ENCODE peak calls at places on chromosome 7, in six cellular contexts. R, Q, A, K, O and V are unnamed samples.

GRCh38 chr7:91632234-91632947 is 248.1 kb downstream of the MTERF1 start:
- DNase-seq in Q (no peak), A (no peak), O (no peak), R (no peak), K (no peak), V (no peak)

GRCh38 chr7:31690892-31691291 is 3.9 kb downstream of the PPP1R17 start:
- DNase-seq in K (no peak), Q (no peak), A (no peak), R (no peak), O (no peak), V (no peak)

GRCh38 chr7:114656471-114656870 is 241.9 kb downstream of the FOXP2 start:
- DNase-seq in A (no peak), O (no peak), Q (no peak), K (no peak), R (no peak), V (no peak)

GRCh38 chr7:7972128-7972527 is 3.5 kb downstream of the GLCCI1 start:
- DNase-seq in K (no peak), O (peak; percentile 52), R (no peak), A (no peak), Q (no peak), V (no peak)

GRCh38 chr7:87510430-87510875 is 35.0 kb upstream of the ABCB4 start:
- DNase-seq in R (no peak), A (no peak), K (no peak), Q (no peak), O (no peak), V (no peak)

GRCh38 chr7:73429218-73429617 is 4.4 kb upstream of the FZD9 start:
- DNase-seq in R (no peak), O (no peak), K (no peak), A (no peak), Q (no peak), V (no peak)

GRCh38 chr7:143394068-143394467 is 12.9 kb downstream of the ZYX start:
- DNase-seq in A (no peak), O (no peak), K (no peak), R (no peak), Q (no peak), V (no peak)

GRCh38 chr7:2934984-2935740 is 91.1 kb upstream of the GNA12 start:
- DNase-seq in R (no peak), Q (no peak), A (no peak), K (no peak), O (no peak), V (no peak)

GRCh38 chr7:44391746-44392617 is 66.6 kb upstream of the CAMK2B start:
- DNase-seq in R (peak; percentile 21), O (no peak), Q (no peak), A (no peak), K (no peak), V (no peak)

GRCh38 chr7:70833726-70834125 is 298.2 kb upstream of the GALNT17 start:
- DNase-seq in R (no peak), K (no peak), A (no peak), Q (no peak), O (no peak), V (no peak)

GRCh38 chr7:112010994-112011393 is 195.2 kb downstream of the DOCK4 start:
- DNase-seq in R (no peak), Q (no peak), O (no peak), K (no peak), A (no peak), V (no peak)

GRCh38 chr7:102934267-102934666 is 21.5 kb downstream of the LRRC17 start:
- DNase-seq in K (no peak), O (no peak), A (no peak), R (peak; percentile 32), Q (no peak), V (no peak)

GRCh38 chr7:141355057-141355456 is 196.2 kb upstream of the AGK start:
- DNase-seq in K (no peak), R (no peak), A (no peak), O (no peak), Q (no peak), V (no peak)

GRCh38 chr7:34320926-34321609 is 336.9 kb upstream of the NPSR1 start:
- DNase-seq in R (peak; percentile 59), O (peak; percentile 53), K (peak; percentile 32), Q (peak; percentile 58), A (peak; percentile 5), V (peak; percentile 23)

GRCh38 chr7:151317936-151318335 is 23.7 kb upstream of the NUB1 start:
- DNase-seq in Q (no peak), K (no peak), R (no peak), O (no peak), A (no peak), V (no peak)

GRCh38 chr7:80622531-80622930 is 15.9 kb upstream of the CD36 start:
- DNase-seq in Q (no peak), O (no peak), A (no peak), R (no peak), K (no peak), V (no peak)

GRCh38 chr7:103597606-103598005 is 151.6 kb upstream of the SLC26A5 start:
- DNase-seq in A (no peak), O (no peak), K (no peak), Q (no peak), R (no peak), V (no peak)

GRCh38 chr7:4144171-4144701 is 537.9 kb upstream of the FOXK1 start:
- DNase-seq in Q (no peak), R (no peak), A (no peak), K (no peak), O (no peak), V (no peak)

GRCh38 chr7:35450456-35450855 is 196.6 kb upstream of the TBX20 start:
- DNase-seq in K (no peak), O (no peak), R (no peak), A (no peak), Q (no peak), V (no peak)

GRCh38 chr7:126450269-126450671 is 802.5 kb downstream of the GRM8 start:
- DNase-seq in O (no peak), R (no peak), Q (no peak), K (no peak), A (no peak), V (no peak)

GRCh38 chr7:143375298-143376034 is 5.7 kb upstream of the ZYX start:
- DNase-seq in A (no peak), R (no peak), Q (no peak), O (peak; percentile 40), K (no peak), V (no peak)

GRCh38 chr7:78197447-78197846 is 398.9 kb downstream of the PHTF2 start:
- DNase-seq in Q (no peak), O (no peak), R (no peak), A (no peak), K (no peak), V (no peak)

GRCh38 chr7:106110238-106110560 is 1.9 kb downstream of the SYPL1 start:
- DNase-seq in R (no peak), Q (no peak), A (no peak), O (peak; percentile 60), K (no peak), V (no peak)

GRCh38 chr7:16529697-16530096 is 3.1 kb downstream of the LRRC72 start:
- DNase-seq in K (no peak), O (no peak), Q (no peak), A (no peak), R (no peak), V (no peak)

GRCh38 chr7:50556247-50556976 is 8.8 kb downstream of the DDC start:
- DNase-seq in K (no peak), Q (no peak), R (no peak), A (no peak), O (no peak), V (no peak)

GRCh38 chr7:42617781-42618457 is 294.0 kb downstream of the C7orf25 start:
- DNase-seq in R (no peak), K (no peak), A (no peak), O (no peak), Q (no peak), V (no peak)
- H3K27ac ChIP-seq in R (no peak overlapping the region), K (no peak overlapping the region), A (no peak overlapping the region), O (no peak overlapping the region), Q (no peak overlapping the region), V (no peak overlapping the region)

GRCh38 chr7:18996583-18996982 is 120.9 kb downstream of the TWIST1 start:
- DNase-seq in K (no peak), Q (no peak), O (no peak), A (no peak), R (no peak), V (no peak)
- H3K27ac ChIP-seq in K (no peak overlapping the region), Q (no peak overlapping the region), O (no peak overlapping the region), A (no peak overlapping the region), R (no peak overlapping the region), V (no peak overlapping the region)

DNA sequence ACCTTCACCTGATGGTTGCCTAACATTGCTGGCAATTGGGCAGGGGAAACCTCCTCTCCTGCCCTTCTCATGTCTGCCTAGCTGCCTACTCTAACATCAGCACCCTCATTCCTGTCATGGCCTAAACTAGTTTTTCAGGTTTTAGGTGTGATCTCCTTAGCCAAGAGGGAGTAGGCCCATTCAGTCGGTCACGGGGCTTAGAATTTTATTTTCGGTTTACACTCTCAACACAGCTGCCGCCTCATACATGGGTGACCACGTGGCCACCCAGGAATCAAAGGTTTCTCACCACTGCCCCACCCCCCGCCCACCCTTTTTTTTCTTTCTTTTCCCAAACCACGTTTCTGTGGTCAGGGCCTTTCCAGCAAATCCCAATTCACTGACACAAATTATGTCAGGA is 97.2 kb downstream of the RALA start:
- DNase-seq in R (peak; percentile 56), K (no peak), O (no peak), Q (no peak), A (no peak), V (no peak)
- H3K27ac ChIP-seq in R (peak overlapping the region; percentile 59), K (no peak overlapping the region), O (no peak overlapping the region), Q (no peak overlapping the region), A (no peak overlapping the region), V (no peak overlapping the region)

GRCh38 chr7:101678138-101678479 is 49.0 kb upstream of the MYL10 start:
- DNase-seq in O (no peak), A (no peak), R (no peak), K (no peak), Q (no peak), V (no peak)

GRCh38 chr7:101678713-101679112 is 49.6 kb upstream of the MYL10 start:
- DNase-seq in Q (no peak), O (no peak), R (no peak), K (no peak), A (no peak), V (no peak)

GRCh38 chr7:101684980-101685323 is 55.9 kb upstream of the MYL10 start:
- DNase-seq in O (no peak), R (no peak), K (no peak), Q (no peak), A (no peak), V (no peak)

GRCh38 chr7:101680406-101681145 is 51.5 kb upstream of the MYL10 start:
- DNase-seq in K (no peak), O (no peak), A (no peak), R (no peak), Q (no peak), V (no peak)

DNA sequence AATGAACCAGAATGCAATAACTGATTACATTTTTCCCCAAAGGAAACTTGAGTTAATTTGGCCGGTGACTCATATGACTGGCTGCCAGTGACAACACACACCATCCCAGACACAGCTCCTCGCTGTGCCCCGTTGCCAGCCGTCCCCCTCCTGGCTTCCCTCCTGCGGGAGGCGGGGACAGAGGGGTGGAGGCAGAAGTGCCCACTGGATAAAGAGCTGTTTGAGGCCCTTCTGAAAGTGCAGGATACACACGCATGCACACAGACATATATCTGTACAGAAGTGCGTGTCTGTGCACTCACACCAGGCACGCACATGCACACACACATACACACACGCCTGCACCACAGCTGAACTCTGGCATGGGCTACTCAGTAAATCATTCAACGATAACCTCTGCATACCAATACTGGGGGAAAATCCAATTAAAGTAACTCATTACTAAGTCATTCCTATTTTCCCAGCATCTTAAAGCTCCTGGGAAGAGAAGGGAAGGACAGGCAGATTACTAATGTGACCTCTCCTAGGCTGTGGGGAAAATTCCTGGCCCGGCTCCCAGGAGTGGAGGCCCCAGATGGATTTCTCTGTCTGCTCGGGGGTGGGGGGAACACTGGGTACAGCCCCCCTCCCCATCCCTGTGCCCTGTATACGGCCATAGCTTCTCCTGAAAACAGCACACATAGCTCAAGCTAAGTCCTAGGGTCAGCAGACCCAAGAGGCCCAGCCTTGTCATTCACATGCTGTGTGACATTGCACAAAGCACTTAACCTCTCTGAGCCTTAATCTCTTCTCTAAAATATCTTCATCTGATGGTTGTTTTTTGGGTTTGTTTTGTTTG is 52.3 kb upstream of the MYL10 start:
- DNase-seq in Q (no peak), K (peak; percentile 53), R (peak; percentile 33), A (peak; percentile 51), O (no peak), V (no peak)
- H3K27ac ChIP-seq in Q (no peak overlapping the region), K (no peak overlapping the region), R (no peak overlapping the region), A (peak overlapping the region; percentile 42), O (no peak overlapping the region), V (no peak overlapping the region)